ENCODE peak calls at places on chromosomes 1 and 21, in four cellular contexts. S is mesothelial cell of epicardium, M is lower leg skin, L is psoas muscle. X is an unnamed sample.

GRCh38 chr1:171610385-171610784 is 11.7 kb upstream of the MYOCOS start:
- DNase-seq in M (no peak), L (no peak), S (no peak), X (no peak)

GRCh38 chr21:46411691-46412090 is 47.0 kb upstream of the DIP2A start:
- DNase-seq in S (no peak), L (peak), M (no peak), X (no peak)

GRCh38 chr1:113372546-113372945 is 17.8 kb upstream of the MAGI3 start:
- DNase-seq in L (no peak), S (no peak), M (no peak), X (no peak)

GRCh38 chr1:16146888-16147614 is 8.8 kb downstream of the EPHA2 start:
- DNase-seq in M (no peak), L (no peak), S (no peak), X (no peak)

GRCh38 chr1:178530037-178530402 is 17.1 kb downstream of the TEX35 start:
- DNase-seq in S (no peak), L (no peak), M (no peak), X (no peak)

GRCh38 chr1:18111605-18112297 is 4.2 kb downstream of the IGSF21 start:
- DNase-seq in M (no peak), S (no peak), L (no peak), X (no peak)

GRCh38 chr1:55420866-55421265 is 205.7 kb upstream of the USP24 start:
- DNase-seq in M (no peak), S (no peak), L (no peak), X (no peak)

GRCh38 chr1:147834810-147835209 is 67.8 kb upstream of the GJA8 start:
- DNase-seq in M (no peak), S (no peak), L (no peak), X (no peak)

GRCh38 chr21:43359081-43359822 is 67.7 kb downstream of the SIK1 start:
- DNase-seq in L (no peak), M (no peak), S (no peak), X (no peak)

GRCh38 chr1:117631361-117631760 is 25.5 kb downstream of the TENT5C start:
- DNase-seq in L (no peak), M (no peak), S (no peak), X (no peak)

GRCh38 chr1:229550812-229551567 is 7.5 kb downstream of the ABCB10 start:
- DNase-seq in L (no peak), S (no peak), M (no peak), X (no peak)

GRCh38 chr1:170903961-170904360 is 31.4 kb upstream of the MROH9 start:
- DNase-seq in L (no peak), M (no peak), S (no peak), X (no peak)

GRCh38 chr1:117860906-117861610 is 68.4 kb downstream of the GDAP2 start:
- DNase-seq in S (no peak), L (no peak), M (no peak), X (no peak)

GRCh38 chr21:36212513-36212780 is 55.8 kb downstream of the DOP1B start:
- DNase-seq in L (no peak), S (no peak), M (no peak), X (no peak)

GRCh38 chr1:112633628-112634027 is 14.0 kb downstream of the CAPZA1 start:
- DNase-seq in S (no peak), L (no peak), M (no peak), X (no peak)

GRCh38 chr21:35342440-35342839 is 293.3 kb upstream of the RUNX1 start:
- DNase-seq in M (no peak), S (no peak), L (no peak), X (no peak)

GRCh38 chr1:114032271-114033218 is 53.3 kb downstream of the OLFML3 start:
- DNase-seq in M (peak), L (no peak), S (no peak), X (no peak)

GRCh38 chr1:43058545-43059360 is 100.1 kb upstream of the SLC2A1 start:
- DNase-seq in S (no peak), L (no peak), M (no peak), X (no peak)

GRCh38 chr1:208000001-208000400 is 89.1 kb upstream of the CD34 start:
- DNase-seq in S (no peak), M (no peak), L (no peak), X (no peak)

GRCh38 chr1:151314137-151314875 is 12.9 kb downstream of the PI4KB start:
- DNase-seq in L (peak), S (no peak), M (peak), X (no peak)

GRCh38 chr21:26366781-26367180 is 196.2 kb upstream of the APP start:
- DNase-seq in S (no peak), M (no peak), L (no peak), X (no peak)

GRCh38 chr1:204445860-204446412 is 34.3 kb upstream of the PPP1R15B start:
- DNase-seq in S (no peak), L (peak), M (no peak), X (no peak)

GRCh38 chr1:225941220-225941948 is at the start of gene LEFTY2:
- DNase-seq in S (no peak), M (no peak), L (no peak), X (no peak)

GRCh38 chr1:100972185-100972584 is 53.4 kb downstream of the DPH5 start:
- DNase-seq in M (no peak), L (no peak), S (no peak), X (no peak)

GRCh38 chr1:181094813-181095212 is 6.3 kb downstream of the IER5 start:
- DNase-seq in M (no peak), S (no peak), L (no peak), X (no peak)

GRCh38 chr1:232239557-232240468 is 390.1 kb downstream of the SIPA1L2 start:
- DNase-seq in L (no peak), M (no peak), S (no peak), X (no peak)

GRCh38 chr1:3315991-3316943 is 138.2 kb upstream of the ARHGEF16 start:
- DNase-seq in L (no peak), S (no peak), M (no peak), X (no peak)

GRCh38 chr1:171983584-171983983 is 142.3 kb downstream of the DNM3 start:
- DNase-seq in M (no peak), S (no peak), L (no peak), X (no peak)

GRCh38 chr1:227174136-227174535 is 144.2 kb downstream of the CDC42BPA start:
- DNase-seq in L (no peak), S (no peak), M (no peak), X (no peak)

GRCh38 chr1:98388431-98388830 is 273.1 kb upstream of the SNX7 start:
- DNase-seq in L (no peak), M (no peak), S (no peak), X (no peak)

DNA sequence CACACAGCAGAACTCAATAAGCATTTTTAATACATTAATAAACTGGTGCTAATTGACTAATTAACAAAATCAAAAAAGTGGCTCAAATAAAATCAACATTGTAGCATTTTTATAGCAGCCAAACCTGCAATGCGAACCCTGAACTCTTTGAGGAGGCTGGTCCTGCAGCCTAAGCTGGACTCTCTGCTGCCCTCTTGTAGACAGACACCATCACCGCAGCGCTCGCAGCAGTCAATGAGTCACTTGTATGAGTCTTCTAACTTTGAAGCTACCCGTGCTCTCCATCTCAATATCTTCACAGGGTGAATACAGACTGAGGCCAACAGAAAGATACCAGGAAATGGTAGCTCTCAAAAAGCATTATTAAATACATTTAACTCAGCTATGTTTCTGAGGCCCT is 9.7 kb upstream of the KRTAP7-1 start:
- DNase-seq in L (no peak), M (no peak), S (no peak), X (no peak)
- TF ChIP-seq CTCF in L (no peak), M (no peak), S (no peak), X (peak)

GRCh38 chr1:11638121-11638520 is 16.1 kb downstream of the FBXO2 start:
- DNase-seq in S (no peak), M (no peak), L (no peak), X (no peak)
- TF ChIP-seq CTCF in S (no peak), M (no peak), L (no peak), X (no peak)

GRCh38 chr1:23484253-23485001 is 448 bp upstream of the ASAP3 start:
- DNase-seq in L (peak), M (peak), S (peak), X (peak)

GRCh38 chr1:23481026-23481597 is 2.9 kb downstream of the ASAP3 start:
- DNase-seq in L (no peak), S (no peak), M (no peak), X (no peak)

GRCh38 chr1:23485002-23485332 is 988 bp upstream of the ASAP3 start:
- DNase-seq in M (no peak), L (no peak), S (no peak), X (no peak)

GRCh38 chr1:23481904-23482303 is 2.1 kb downstream of the ASAP3 start:
- DNase-seq in S (no peak), L (no peak), M (no peak), X (no peak)

GRCh38 chr1:23483327-23484252 is at the start of gene ASAP3:
- DNase-seq in M (peak), S (peak), L (peak), X (no peak)
- TF ChIP-seq CTCF in M (no peak), S (no peak), L (peak), X (no peak)

GRCh38 chr21:33850401-33850800 is 65.2 kb downstream of the ATP5PO start:
- DNase-seq in L (no peak), M (no peak), S (no peak), X (no peak)
- TF ChIP-seq CTCF in L (no peak), M (no peak), S (no peak), X (no peak)

GRCh38 chr1:7642781-7643180 is 128.3 kb upstream of the VAMP3 start:
- DNase-seq in L (no peak), M (no peak), S (no peak), X (no peak)

GRCh38 chr1:7642418-7642704 is 128.7 kb upstream of the VAMP3 start:
- DNase-seq in L (no peak), M (no peak), S (no peak), X (no peak)

GRCh38 chr1:7640920-7641319 is 130.2 kb upstream of the VAMP3 start:
- DNase-seq in M (no peak), L (no peak), S (no peak), X (no peak)

GRCh38 chr1:7640350-7640749 is 130.7 kb upstream of the VAMP3 start:
- DNase-seq in S (no peak), M (no peak), L (no peak), X (no peak)

GRCh38 chr1:7641587-7642417 is 129.3 kb upstream of the VAMP3 start:
- DNase-seq in M (no peak), L (no peak), S (no peak), X (no peak)
- TF ChIP-seq CTCF in M (no peak), L (no peak), S (no peak), X (no peak)

X was measured in D721Med.